ENCODE peak calls at places on chromosomes 12 and 14, in nine cellular contexts. One of them, this sample, is unnamed.
A peak's percentile ranks its signal among the peaks of the same experiment; 100 is the strongest.

GRCh38 chr12:119940881-119941280 is 48.2 kb upstream of the BICDL1 start:
- DNase-seq in NCI-H524 treated with DMSO at 0.1 percent for 48 hours: peak; percentile 21
- DNase-seq in HT1080: peak; percentile 94
- DNase-seq in right cardiac atrium: no peak
- DNase-seq in NCI-H1436 treated with DMSO at 0.1 percent for 48 hours: no peak
- DNase-seq in mucosa of descending colon: no peak
- DNase-seq in AG09319: no peak
- DNase-seq in GM20000: no peak
- DNase-seq in HuH-7.5: no peak
- DNase-seq in this sample: peak; percentile 19

GRCh38 chr14:41873379-41874034 is 266.8 kb downstream of the LRFN5 start:
- DNase-seq in mucosa of descending colon: no peak
- DNase-seq in right cardiac atrium: no peak
- DNase-seq in AG09319: no peak
- DNase-seq in GM20000: no peak
- DNase-seq in HT1080: no peak
- DNase-seq in HuH-7.5: no peak
- DNase-seq in NCI-H524 treated with DMSO at 0.1 percent for 48 hours: no peak
- DNase-seq in NCI-H1436 treated with DMSO at 0.1 percent for 48 hours: no peak
- DNase-seq in this sample: no peak

GRCh38 chr14:25178255-25178654 is 128.3 kb upstream of the STXBP6 start:
- DNase-seq in NCI-H524 treated with DMSO at 0.1 percent for 48 hours: no peak
- DNase-seq in right cardiac atrium: no peak
- DNase-seq in AG09319: no peak
- DNase-seq in HT1080: peak; percentile 85
- DNase-seq in NCI-H1436 treated with DMSO at 0.1 percent for 48 hours: no peak
- DNase-seq in GM20000: no peak
- DNase-seq in HuH-7.5: no peak
- DNase-seq in mucosa of descending colon: peak; percentile 27
- DNase-seq in this sample: peak; percentile 31

GRCh38 chr14:94904636-94905035 is 134.7 kb upstream of the GSC start:
- DNase-seq in right cardiac atrium: no peak
- DNase-seq in HuH-7.5: no peak
- DNase-seq in mucosa of descending colon: no peak
- DNase-seq in NCI-H524 treated with DMSO at 0.1 percent for 48 hours: no peak
- DNase-seq in NCI-H1436 treated with DMSO at 0.1 percent for 48 hours: no peak
- DNase-seq in AG09319: peak; percentile 32
- DNase-seq in GM20000: no peak
- DNase-seq in HT1080: no peak
- DNase-seq in this sample: no peak

GRCh38 chr12:94074970-94075695 is 73.2 kb upstream of the PLXNC1 start:
- DNase-seq in HT1080: peak; percentile 63
- DNase-seq in right cardiac atrium: peak; percentile 84
- DNase-seq in NCI-H524 treated with DMSO at 0.1 percent for 48 hours: peak; percentile 1
- DNase-seq in HuH-7.5: peak; percentile 39
- DNase-seq in AG09319: peak; percentile 82
- DNase-seq in GM20000: peak; percentile 20
- DNase-seq in mucosa of descending colon: peak; percentile 40
- DNase-seq in NCI-H1436 treated with DMSO at 0.1 percent for 48 hours: no peak
- DNase-seq in this sample: peak; percentile 43

GRCh38 chr14:58298477-58298879 is at the start of gene ARID4A:
- DNase-seq in AG09319: no peak
- DNase-seq in mucosa of descending colon: peak; percentile 92
- DNase-seq in NCI-H1436 treated with DMSO at 0.1 percent for 48 hours: no peak
- DNase-seq in NCI-H524 treated with DMSO at 0.1 percent for 48 hours: no peak
- DNase-seq in GM20000: no peak
- DNase-seq in HuH-7.5: peak; percentile 9
- DNase-seq in HT1080: no peak
- DNase-seq in right cardiac atrium: peak; percentile 91
- DNase-seq in this sample: peak; percentile 95

GRCh38 chr12:49251357-49251756 is 13.5 kb upstream of the TUBA1C start:
- DNase-seq in HuH-7.5: no peak
- DNase-seq in GM20000: no peak
- DNase-seq in right cardiac atrium: no peak
- DNase-seq in NCI-H524 treated with DMSO at 0.1 percent for 48 hours: no peak
- DNase-seq in AG09319: no peak
- DNase-seq in NCI-H1436 treated with DMSO at 0.1 percent for 48 hours: no peak
- DNase-seq in HT1080: no peak
- DNase-seq in mucosa of descending colon: no peak
- DNase-seq in this sample: no peak

GRCh38 chr12:117347588-117347987 is 13.8 kb downstream of the NOS1 start:
- DNase-seq in GM20000: no peak
- DNase-seq in NCI-H524 treated with DMSO at 0.1 percent for 48 hours: no peak
- DNase-seq in AG09319: no peak
- DNase-seq in NCI-H1436 treated with DMSO at 0.1 percent for 48 hours: no peak
- DNase-seq in HT1080: no peak
- DNase-seq in right cardiac atrium: no peak
- DNase-seq in HuH-7.5: no peak
- DNase-seq in mucosa of descending colon: no peak
- DNase-seq in this sample: no peak

GRCh38 chr14:67942311-67942710 is 122.7 kb downstream of the RAD51B start:
- DNase-seq in mucosa of descending colon: no peak
- DNase-seq in NCI-H1436 treated with DMSO at 0.1 percent for 48 hours: no peak
- DNase-seq in NCI-H524 treated with DMSO at 0.1 percent for 48 hours: no peak
- DNase-seq in right cardiac atrium: no peak
- DNase-seq in HT1080: no peak
- DNase-seq in GM20000: no peak
- DNase-seq in AG09319: no peak
- DNase-seq in HuH-7.5: no peak
- DNase-seq in this sample: no peak

GRCh38 chr12:121295746-121296617 is 527 bp downstream of the CAMKK2 start:
- DNase-seq in HT1080: peak; percentile 18
- DNase-seq in mucosa of descending colon: peak; percentile 55
- DNase-seq in NCI-H524 treated with DMSO at 0.1 percent for 48 hours: no peak
- DNase-seq in GM20000: peak; percentile 49
- DNase-seq in HuH-7.5: peak; percentile 37
- DNase-seq in NCI-H1436 treated with DMSO at 0.1 percent for 48 hours: no peak
- DNase-seq in AG09319: no peak
- DNase-seq in right cardiac atrium: peak; percentile 77
- DNase-seq in this sample: peak; percentile 67

GRCh38 chr12:104384141-104384880 is 72.4 kb upstream of the CHST11 start:
- DNase-seq in GM20000: no peak
- DNase-seq in right cardiac atrium: no peak
- DNase-seq in AG09319: no peak
- DNase-seq in NCI-H524 treated with DMSO at 0.1 percent for 48 hours: no peak
- DNase-seq in HuH-7.5: no peak
- DNase-seq in NCI-H1436 treated with DMSO at 0.1 percent for 48 hours: no peak
- DNase-seq in HT1080: peak; percentile 52
- DNase-seq in mucosa of descending colon: peak; percentile 29
- DNase-seq in this sample: peak; percentile 25

GRCh38 chr14:35285991-35286564 is 6.1 kb upstream of the PSMA6 start:
- DNase-seq in mucosa of descending colon: no peak
- DNase-seq in right cardiac atrium: no peak
- DNase-seq in GM20000: no peak
- DNase-seq in NCI-H524 treated with DMSO at 0.1 percent for 48 hours: no peak
- DNase-seq in HT1080: no peak
- DNase-seq in NCI-H1436 treated with DMSO at 0.1 percent for 48 hours: no peak
- DNase-seq in AG09319: no peak
- DNase-seq in HuH-7.5: no peak
- DNase-seq in this sample: no peak

GRCh38 chr14:88364710-88365413 is 20.6 kb upstream of the SPATA7 start:
- DNase-seq in GM20000: no peak
- DNase-seq in NCI-H524 treated with DMSO at 0.1 percent for 48 hours: no peak
- DNase-seq in HT1080: no peak
- DNase-seq in HuH-7.5: no peak
- DNase-seq in right cardiac atrium: no peak
- DNase-seq in AG09319: no peak
- DNase-seq in NCI-H1436 treated with DMSO at 0.1 percent for 48 hours: no peak
- DNase-seq in mucosa of descending colon: no peak
- DNase-seq in this sample: no peak

GRCh38 chr12:90229771-90230170 is 521.1 kb upstream of the ATP2B1 start:
- DNase-seq in NCI-H1436 treated with DMSO at 0.1 percent for 48 hours: no peak
- DNase-seq in AG09319: no peak
- DNase-seq in right cardiac atrium: no peak
- DNase-seq in GM20000: no peak
- DNase-seq in HT1080: no peak
- DNase-seq in mucosa of descending colon: no peak
- DNase-seq in NCI-H524 treated with DMSO at 0.1 percent for 48 hours: no peak
- DNase-seq in HuH-7.5: no peak
- DNase-seq in this sample: no peak

GRCh38 chr12:114445401-114446323 is 39.7 kb upstream of the TBX5 start:
- DNase-seq in HuH-7.5: no peak
- DNase-seq in NCI-H524 treated with DMSO at 0.1 percent for 48 hours: no peak
- DNase-seq in GM20000: no peak
- DNase-seq in HT1080: no peak
- DNase-seq in NCI-H1436 treated with DMSO at 0.1 percent for 48 hours: no peak
- DNase-seq in AG09319: no peak
- DNase-seq in right cardiac atrium: peak; percentile 32
- DNase-seq in mucosa of descending colon: no peak
- DNase-seq in this sample: no peak

GRCh38 chr12:130290114-130290513 is 47.6 kb upstream of the PIWIL1 start:
- DNase-seq in AG09319: no peak
- DNase-seq in GM20000: no peak
- DNase-seq in NCI-H1436 treated with DMSO at 0.1 percent for 48 hours: no peak
- DNase-seq in NCI-H524 treated with DMSO at 0.1 percent for 48 hours: no peak
- DNase-seq in mucosa of descending colon: no peak
- DNase-seq in right cardiac atrium: no peak
- DNase-seq in HT1080: no peak
- DNase-seq in HuH-7.5: no peak
- DNase-seq in this sample: no peak

GRCh38 chr14:52833891-52834290 is 42.5 kb upstream of the GNPNAT1 start:
- DNase-seq in GM20000: no peak
- DNase-seq in AG09319: no peak
- DNase-seq in HT1080: no peak
- DNase-seq in HuH-7.5: no peak
- DNase-seq in NCI-H1436 treated with DMSO at 0.1 percent for 48 hours: no peak
- DNase-seq in right cardiac atrium: no peak
- DNase-seq in NCI-H524 treated with DMSO at 0.1 percent for 48 hours: no peak
- DNase-seq in mucosa of descending colon: no peak
- DNase-seq in this sample: no peak

GRCh38 chr12:84054811-84055210 is 857.8 kb downstream of the SLC6A15 start:
- DNase-seq in HT1080: no peak
- DNase-seq in NCI-H1436 treated with DMSO at 0.1 percent for 48 hours: no peak
- DNase-seq in AG09319: no peak
- DNase-seq in NCI-H524 treated with DMSO at 0.1 percent for 48 hours: no peak
- DNase-seq in HuH-7.5: no peak
- DNase-seq in right cardiac atrium: no peak
- DNase-seq in mucosa of descending colon: no peak
- DNase-seq in GM20000: no peak
- DNase-seq in this sample: no peak

GRCh38 chr14:75648066-75648838 is 12.4 kb downstream of the ERG28 start:
- DNase-seq in NCI-H1436 treated with DMSO at 0.1 percent for 48 hours: no peak
- DNase-seq in GM20000: no peak
- DNase-seq in mucosa of descending colon: no peak
- DNase-seq in right cardiac atrium: peak; percentile 62
- DNase-seq in HT1080: peak; percentile 97
- DNase-seq in HuH-7.5: peak; percentile 40
- DNase-seq in AG09319: peak; percentile 64
- DNase-seq in NCI-H524 treated with DMSO at 0.1 percent for 48 hours: no peak
- DNase-seq in this sample: no peak

GRCh38 chr12:47236109-47236714 is 156.5 kb upstream of the AMIGO2 start:
- DNase-seq in mucosa of descending colon: no peak
- DNase-seq in right cardiac atrium: no peak
- DNase-seq in HT1080: peak; percentile 93
- DNase-seq in NCI-H1436 treated with DMSO at 0.1 percent for 48 hours: no peak
- DNase-seq in NCI-H524 treated with DMSO at 0.1 percent for 48 hours: no peak
- DNase-seq in GM20000: no peak
- DNase-seq in HuH-7.5: no peak
- DNase-seq in AG09319: peak; percentile 49
- DNase-seq in this sample: no peak

GRCh38 chr14:103846569-103847438 is 571 bp downstream of the PPP1R13B start:
- DNase-seq in mucosa of descending colon: peak; percentile 38
- DNase-seq in GM20000: peak; percentile 78
- DNase-seq in HT1080: no peak
- DNase-seq in NCI-H1436 treated with DMSO at 0.1 percent for 48 hours: no peak
- DNase-seq in right cardiac atrium: peak; percentile 81
- DNase-seq in AG09319: no peak
- DNase-seq in NCI-H524 treated with DMSO at 0.1 percent for 48 hours: no peak
- DNase-seq in HuH-7.5: no peak
- DNase-seq in this sample: peak; percentile 35

This sample was measured in colonic mucosa.